ENCODE peak calls at places on chromosomes 2 and 18, in four cellular contexts. G is left ventricle myocardium inferior, Q is mammary epithelial cell, E is tibial nerve. U is an unnamed sample.

GRCh38 chr2:194765723-194766122 is 891.3 kb upstream of the SLC39A10 start:
- DNase-seq in G (no peak), Q (no peak), E (no peak), U (no peak)

GRCh38 chr2:118249531-118249930 is 161.3 kb downstream of the INSIG2 start:
- DNase-seq in G (no peak), Q (peak), E (no peak), U (no peak)

GRCh38 chr2:107553534-107553933 is 273.2 kb upstream of the RGPD4 start:
- DNase-seq in G (no peak), Q (peak), E (no peak), U (no peak)

GRCh38 chr18:55997156-55997561 is 409.2 kb upstream of the TCF4 start:
- DNase-seq in G (no peak), Q (peak), E (no peak), U (peak)

GRCh38 chr2:205984381-205984780 is 101.6 kb downstream of the INO80D start:
- DNase-seq in G (no peak), Q (no peak), E (no peak), U (no peak)

GRCh38 chr18:22448238-22448637 is 30.5 kb upstream of the CTAGE1 start:
- DNase-seq in G (no peak), Q (no peak), E (no peak), U (no peak)

GRCh38 chr2:129069875-129070594 is 751.4 kb upstream of the HS6ST1 start:
- DNase-seq in G (peak), Q (no peak), E (no peak), U (no peak)

GRCh38 chr2:178205853-178206516 is 11.7 kb downstream of the OSBPL6 start:
- DNase-seq in G (no peak), Q (peak), E (no peak), U (no peak)

GRCh38 chr2:74577448-74577847 is 22.9 kb downstream of the DOK1 start:
- DNase-seq in G (no peak), Q (no peak), E (no peak), U (peak)

GRCh38 chr2:66301073-66301766 is 133.7 kb upstream of the MEIS1 start:
- DNase-seq in G (peak), Q (no peak), E (peak), U (peak)

GRCh38 chr2:70994055-70994444 is 623 bp downstream of the TEX261 start:
- DNase-seq in G (no peak), Q (no peak), E (no peak), U (peak)

GRCh38 chr2:67083978-67084377 is 313.2 kb upstream of the ETAA1 start:
- DNase-seq in G (no peak), Q (no peak), E (no peak), U (peak)

GRCh38 chr2:2294183-2294675 is 36.8 kb downstream of the MYT1L start:
- DNase-seq in G (no peak), Q (no peak), E (no peak), U (no peak)

GRCh38 chr2:39664478-39664877 is 1.2 kb upstream of the TMEM178A start:
- DNase-seq in G (no peak), Q (no peak), E (no peak), U (no peak)

GRCh38 chr18:48622911-48623431 is 84.1 kb downstream of the CTIF start:
- DNase-seq in G (no peak), Q (peak), E (no peak), U (peak)

GRCh38 chr2:26693287-26693849 is 846 bp downstream of the KCNK3 start:
- DNase-seq in G (no peak), Q (no peak), E (no peak), U (no peak)

GRCh38 chr18:60044290-60045006 is 144.7 kb downstream of the PMAIP1 start:
- DNase-seq in G (no peak), Q (peak), E (no peak), U (peak)

GRCh38 chr2:98846041-98846440 is 90.0 kb downstream of the CRACDL start:
- DNase-seq in G (no peak), Q (no peak), E (no peak), U (peak)

GRCh38 chr2:220259656-220260055 is 632.2 kb downstream of the SLC4A3 start:
- DNase-seq in G (no peak), Q (no peak), E (no peak), U (no peak)

GRCh38 chr2:224669449-224669848 is 46.7 kb downstream of the CCDC195 start:
- DNase-seq in G (no peak), Q (no peak), E (no peak), U (no peak)

GRCh38 chr2:37080231-37080630 is 3.9 kb downstream of the HEATR5B start:
- DNase-seq in G (no peak), Q (no peak), E (no peak), U (no peak)

GRCh38 chr2:142561656-142562055 is 315.8 kb upstream of the KYNU start:
- DNase-seq in G (no peak), Q (no peak), E (no peak), U (no peak)

GRCh38 chr2:205688417-205689200 is 6.3 kb downstream of the NRP2 start:
- DNase-seq in G (no peak), Q (no peak), E (no peak), U (no peak)

GRCh38 chr2:122136071-122136470 is 380.6 kb downstream of the TSN start:
- DNase-seq in G (no peak), Q (peak), E (no peak), U (no peak)

GRCh38 chr2:241269707-241270520 is 45.6 kb downstream of the HDLBP start:
- DNase-seq in G (no peak), Q (no peak), E (no peak), U (no peak)

DNA sequence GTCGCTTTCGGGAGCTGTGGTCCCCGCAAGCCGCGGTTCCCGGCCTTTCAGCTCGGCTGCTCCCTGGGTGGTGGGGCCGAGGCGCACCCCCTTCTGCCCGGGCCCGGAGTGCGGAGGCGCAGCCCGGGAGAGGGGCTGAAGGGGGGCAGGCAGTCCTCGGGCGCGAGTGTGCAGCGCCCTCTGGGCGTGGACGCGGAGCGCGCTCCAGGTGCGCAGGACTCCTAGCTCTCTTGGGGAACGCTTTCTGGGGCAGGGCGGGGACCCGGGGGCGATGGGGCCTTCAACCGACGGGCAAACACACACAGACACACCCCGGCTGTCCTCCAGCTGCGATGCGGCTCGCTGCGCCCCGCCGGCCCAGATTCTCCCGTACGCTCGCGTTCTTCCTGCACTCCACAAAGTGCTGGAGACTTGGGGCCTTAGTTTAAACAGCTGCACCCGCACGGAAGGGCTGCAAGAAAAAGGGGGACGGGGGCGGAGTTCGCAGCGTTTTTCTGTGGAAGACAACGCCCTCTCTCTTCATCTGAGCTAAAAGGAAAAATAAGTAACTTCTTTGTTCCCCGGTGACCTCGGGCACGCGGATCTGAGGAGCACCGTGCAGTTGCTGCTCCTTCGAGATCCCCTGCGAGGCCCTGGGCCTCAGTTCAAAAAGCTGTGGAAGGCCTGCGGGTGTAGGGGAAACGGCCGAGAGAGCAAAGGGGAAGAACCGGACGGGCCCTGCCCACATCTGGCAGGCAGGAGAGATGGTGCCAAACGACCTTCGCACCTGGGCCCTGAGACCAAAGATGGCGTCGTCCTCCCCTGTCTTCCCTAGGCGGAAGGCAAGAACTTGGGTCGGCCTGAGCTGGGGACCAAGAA is 593 bp upstream of the SDC1 start:
- DNase-seq in G (peak), Q (peak), E (no peak), U (peak)
- H3K4me3 ChIP-seq in G (peak), Q (peak), E (peak), U (peak)

GRCh38 chr2:94874277-94874997 is 3.2 kb downstream of the TEKT4 start:
- DNase-seq in G (peak), Q (no peak), E (no peak), U (peak)
- TF ChIP-seq CTCF in G (peak), Q (peak), E (peak), U (peak)

GRCh38 chr18:3510896-3511295 is 60.9 kb downstream of the TGIF1 start:
- DNase-seq in G (no peak), Q (no peak), E (no peak), U (peak)
- H3K4me3 ChIP-seq in G (no peak), Q (no peak), E (no peak), U (no peak)

GRCh38 chr2:169980001-169980400 is 152.7 kb downstream of the UBR3 start:
- DNase-seq in G (no peak), Q (no peak), E (no peak), U (peak)

GRCh38 chr2:169979025-169979424 is 151.8 kb downstream of the UBR3 start:
- DNase-seq in G (no peak), Q (no peak), E (no peak), U (no peak)

GRCh38 chr2:169982929-169983328 is 155.7 kb downstream of the UBR3 start:
- DNase-seq in G (no peak), Q (no peak), E (no peak), U (no peak)

GRCh38 chr2:169980643-169981042 is 153.4 kb downstream of the UBR3 start:
- DNase-seq in G (no peak), Q (no peak), E (no peak), U (no peak)

GRCh38 chr2:169983506-169983905 is 156.3 kb downstream of the UBR3 start:
- DNase-seq in G (no peak), Q (no peak), E (no peak), U (no peak)
- TF ChIP-seq CTCF in G (no peak), Q (no peak), E (no peak), U (peak)

GRCh38 chr18:34959211-34959829 is 81.9 kb upstream of the MAPRE2 start:
- DNase-seq in G (no peak), Q (no peak), E (no peak), U (no peak)
- H3K4me3 ChIP-seq in G (no peak), Q (no peak), E (no peak), U (no peak)

GRCh38 chr18:33444699-33445098 is 4.2 kb upstream of the CCDC178 start:
- DNase-seq in G (no peak), Q (no peak), E (no peak), U (no peak)

GRCh38 chr18:33440011-33440383 is 524 bp downstream of the CCDC178 start:
- DNase-seq in G (peak), Q (peak), E (peak), U (peak)

GRCh38 chr18:33440384-33441043 is at the start of gene CCDC178:
- DNase-seq in G (no peak), Q (no peak), E (no peak), U (peak)
- TF ChIP-seq CTCF in G (peak), Q (no peak), E (no peak), U (no peak)

GRCh38 chr2:88764141-88764849 is 72.8 kb downstream of the RPIA start:
- DNase-seq in G (no peak), Q (no peak), E (no peak), U (no peak)

GRCh38 chr2:88760819-88761598 is 69.5 kb downstream of the RPIA start:
- DNase-seq in G (no peak), Q (no peak), E (no peak), U (no peak)

GRCh38 chr2:88764850-88765153 is 73.3 kb downstream of the RPIA start:
- DNase-seq in G (no peak), Q (no peak), E (no peak), U (no peak)

GRCh38 chr2:88765154-88765948 is 73.9 kb downstream of the RPIA start:
- DNase-seq in G (no peak), Q (peak), E (no peak), U (peak)
- H3K4me3 ChIP-seq in G (peak), Q (peak), E (no peak), U (peak)

GRCh38 chr18:58407649-58408407 is 221.1 kb downstream of the ALPK2 start:
- DNase-seq in G (no peak), Q (no peak), E (no peak), U (no peak)
- TF ChIP-seq CTCF in G (no peak), Q (no peak), E (no peak), U (no peak)